ENCODE peak calls at places on chromosomes 4 and X, in six cellular contexts. K is AG09309; O is A549; F is activated CD4-positive, alpha-beta T cell treated with anti-CD3 and anti-CD28 coated beads, Interleukin-2, amount 50 U/mL, for 1 hour; B is stimulated activated CD8-positive, alpha-beta memory T cell treated with anti-CD3 and anti-CD28 coated beads, Interleukin-15, amount 100 ng/mL, for 4 hours; L is breast epithelium. R is an unnamed sample.

GRCh38 chr4:180688480-180688879 is 1554.7 kb upstream of the TENM3 start:
- DNase-seq in F (no peak), L (no peak), K (no peak), O (no peak), B (no peak), R (no peak)

GRCh38 chrX:10447577-10448214 is 172.7 kb downstream of the MID1 start:
- DNase-seq in L (peak; percentile 32), F (no peak), O (no peak), B (no peak), K (peak; percentile 17), R (no peak)

GRCh38 chr4:19492611-19493010 is 759.1 kb upstream of the SLIT2 start:
- DNase-seq in L (no peak), B (no peak), K (peak; percentile 29), O (no peak), F (no peak), R (no peak)

GRCh38 chr4:56129431-56129861 is 180.7 kb downstream of the CEP135 start:
- DNase-seq in B (no peak), K (no peak), F (no peak), L (no peak), O (peak; percentile 0), R (no peak)

GRCh38 chr4:169131556-169132208 is 121.6 kb upstream of the CBR4 start:
- DNase-seq in L (no peak), O (no peak), F (no peak), K (no peak), B (no peak), R (no peak)

GRCh38 chr4:141933978-141934377 is 297.6 kb downstream of the IL15 start:
- DNase-seq in B (no peak), L (no peak), K (no peak), F (no peak), O (no peak), R (no peak)

GRCh38 chr4:98496446-98496845 is 162.0 kb downstream of the TSPAN5 start:
- DNase-seq in O (no peak), B (no peak), K (no peak), F (no peak), L (no peak), R (no peak)

GRCh38 chr4:100428051-100428450 is 89.8 kb downstream of the EMCN start:
- DNase-seq in B (no peak), F (no peak), K (peak; percentile 67), O (no peak), L (no peak), R (no peak)

GRCh38 chrX:150371877-150372276 is 8.8 kb downstream of the MAMLD1 start:
- DNase-seq in F (no peak), B (no peak), O (no peak), K (no peak), L (no peak), R (no peak)

GRCh38 chr4:176191974-176192373 is 3.4 kb downstream of the SPATA4 start:
- DNase-seq in F (no peak), O (no peak), L (no peak), B (no peak), K (no peak), R (no peak)

GRCh38 chrX:47530054-47530453 is 31.0 kb upstream of the ARAF start:
- DNase-seq in L (no peak), F (no peak), K (no peak), O (no peak), B (no peak), R (no peak)

GRCh38 chrX:44946771-44947170 is 73.8 kb downstream of the KDM6A start:
- DNase-seq in O (no peak), K (no peak), B (no peak), F (no peak), L (no peak), R (no peak)

GRCh38 chr4:102324725-102325124 is 20.6 kb downstream of the SLC39A8 start:
- DNase-seq in O (no peak), K (no peak), F (no peak), L (no peak), B (no peak), R (no peak)

GRCh38 chrX:104098151-104098808 is 14.0 kb upstream of the ZCCHC18 start:
- DNase-seq in B (no peak), O (peak; percentile 15), F (peak; percentile 34), K (peak; percentile 62), L (peak; percentile 26), R (peak; percentile 51)